ENCODE peak calls at places on chromosomes 5 and 9, in four cellular contexts. One of them, this sample, is unnamed.

GRCh38 chr5:166370928-166371690 is 1920.3 kb upstream of the WWC1 start:
- DNase-seq in SK-N-SH: no peak
- DNase-seq in GM12878: no peak
- DNase-seq in HCT116: no peak
- DNase-seq in this sample: no peak

GRCh38 chr9:127921592-127922120 is 4.8 kb upstream of the ST6GALNAC4 start:
- DNase-seq in GM12878: no peak
- DNase-seq in SK-N-SH: peak
- DNase-seq in HCT116: no peak
- DNase-seq in this sample: peak

GRCh38 chr9:106697799-106698591 is 165.0 kb upstream of the ZNF462 start:
- DNase-seq in HCT116: no peak
- DNase-seq in SK-N-SH: peak
- DNase-seq in GM12878: no peak
- DNase-seq in this sample: peak

GRCh38 chr5:10021248-10021647 is 228.4 kb downstream of the ATPSCKMT start:
- DNase-seq in HCT116: no peak
- DNase-seq in GM12878: no peak
- DNase-seq in SK-N-SH: no peak
- DNase-seq in this sample: no peak

GRCh38 chr9:3939820-3940219 is 360.0 kb downstream of the GLIS3 start:
- DNase-seq in GM12878: no peak
- DNase-seq in SK-N-SH: no peak
- DNase-seq in HCT116: no peak
- DNase-seq in this sample: no peak

GRCh38 chr5:14574124-14574523 is 7.5 kb upstream of the OTULINL start:
- DNase-seq in GM12878: no peak
- DNase-seq in SK-N-SH: no peak
- DNase-seq in HCT116: no peak
- DNase-seq in this sample: no peak

GRCh38 chr9:97794666-97795065 is 58.4 kb upstream of the FOXE1 start:
- DNase-seq in HCT116: no peak
- DNase-seq in SK-N-SH: no peak
- DNase-seq in GM12878: no peak
- DNase-seq in this sample: no peak

GRCh38 chr5:138757061-138757776 is 4.0 kb downstream of the CTNNA1 start:
- DNase-seq in GM12878: no peak
- DNase-seq in SK-N-SH: no peak
- DNase-seq in HCT116: no peak
- DNase-seq in this sample: no peak

GRCh38 chr9:124685217-124685616 is 85.9 kb downstream of the NR6A1 start:
- DNase-seq in SK-N-SH: no peak
- DNase-seq in GM12878: no peak
- DNase-seq in HCT116: no peak
- DNase-seq in this sample: no peak

GRCh38 chr9:19998153-19998552 is 209.3 kb upstream of the SLC24A2 start:
- DNase-seq in GM12878: peak
- DNase-seq in SK-N-SH: no peak
- DNase-seq in HCT116: peak
- DNase-seq in this sample: no peak

GRCh38 chr9:4548796-4549725 is 58.8 kb downstream of the SLC1A1 start:
- DNase-seq in SK-N-SH: peak
- DNase-seq in GM12878: no peak
- DNase-seq in HCT116: no peak
- DNase-seq in this sample: no peak

GRCh38 chr5:180170111-180170809 is 38.8 kb downstream of the RASGEF1C start:
- DNase-seq in HCT116: no peak
- DNase-seq in GM12878: no peak
- DNase-seq in SK-N-SH: no peak
- DNase-seq in this sample: no peak

GRCh38 chr5:54902817-54903473 is 82.4 kb downstream of the ESM1 start:
- DNase-seq in GM12878: peak
- DNase-seq in HCT116: no peak
- DNase-seq in SK-N-SH: no peak
- DNase-seq in this sample: no peak

GRCh38 chr5:73304381-73304780 is 131.4 kb downstream of the TMEM174 start:
- DNase-seq in HCT116: no peak
- DNase-seq in GM12878: no peak
- DNase-seq in SK-N-SH: no peak
- DNase-seq in this sample: no peak

GRCh38 chr9:7117676-7118561 is 360.1 kb downstream of the KDM4C start:
- DNase-seq in SK-N-SH: no peak
- DNase-seq in HCT116: no peak
- DNase-seq in GM12878: peak
- DNase-seq in this sample: no peak

GRCh38 chr5:151467576-151467975 is 20.2 kb downstream of the SLC36A1 start:
- DNase-seq in HCT116: no peak
- DNase-seq in GM12878: no peak
- DNase-seq in SK-N-SH: no peak
- DNase-seq in this sample: no peak

GRCh38 chr5:140109050-140109817 is 4.7 kb upstream of the PURA start:
- DNase-seq in SK-N-SH: no peak
- DNase-seq in HCT116: no peak
- DNase-seq in GM12878: no peak
- DNase-seq in this sample: no peak

GRCh38 chr5:66945389-66946349 is 250.9 kb downstream of the CD180 start:
- DNase-seq in HCT116: no peak
- DNase-seq in GM12878: no peak
- DNase-seq in SK-N-SH: no peak
- DNase-seq in this sample: no peak

GRCh38 chr9:81146684-81147337 is 542.5 kb downstream of the TLE1 start:
- DNase-seq in HCT116: no peak
- DNase-seq in SK-N-SH: no peak
- DNase-seq in GM12878: no peak
- DNase-seq in this sample: no peak

GRCh38 chr5:63145167-63145566 is 566.5 kb downstream of the LRRC70 start:
- DNase-seq in HCT116: no peak
- DNase-seq in SK-N-SH: no peak
- DNase-seq in GM12878: no peak
- DNase-seq in this sample: no peak

GRCh38 chr9:124695280-124695890 is 75.7 kb downstream of the NR6A1 start:
- DNase-seq in GM12878: no peak
- DNase-seq in SK-N-SH: no peak
- DNase-seq in HCT116: no peak
- DNase-seq in this sample: no peak

GRCh38 chr9:132412089-132412488 is 2.1 kb downstream of the CFAP77 start:
- DNase-seq in GM12878: no peak
- DNase-seq in SK-N-SH: peak
- DNase-seq in HCT116: peak
- DNase-seq in this sample: no peak

GRCh38 chr5:134432677-134433359 is 21.1 kb upstream of the CDKN2AIPNL start:
- DNase-seq in HCT116: no peak
- DNase-seq in SK-N-SH: no peak
- DNase-seq in GM12878: no peak
- DNase-seq in this sample: no peak

GRCh38 chr9:17837931-17838330 is 259.1 kb downstream of the SH3GL2 start:
- DNase-seq in GM12878: no peak
- DNase-seq in SK-N-SH: no peak
- DNase-seq in HCT116: no peak
- DNase-seq in this sample: no peak

GRCh38 chr9:109817146-109817845 is 37.3 kb downstream of the PALM2AKAP2 start:
- DNase-seq in GM12878: no peak
- DNase-seq in SK-N-SH: no peak
- DNase-seq in HCT116: no peak
- DNase-seq in this sample: no peak

GRCh38 chr9:13719410-13719809 is 439.9 kb upstream of the MPDZ start:
- DNase-seq in HCT116: no peak
- DNase-seq in SK-N-SH: no peak
- DNase-seq in GM12878: no peak
- DNase-seq in this sample: peak

GRCh38 chr5:53249529-53249928 is 140.0 kb upstream of the MOCS2 start:
- DNase-seq in GM12878: no peak
- DNase-seq in HCT116: no peak
- DNase-seq in SK-N-SH: peak
- DNase-seq in this sample: no peak

GRCh38 chr9:138072897-138073296 is 195.3 kb downstream of the CACNA1B start:
- DNase-seq in SK-N-SH: peak
- DNase-seq in GM12878: no peak
- DNase-seq in HCT116: no peak
- DNase-seq in this sample: no peak

GRCh38 chr5:141665995-141666940 is 15.1 kb upstream of the FCHSD1 start:
- DNase-seq in GM12878: no peak
- DNase-seq in SK-N-SH: no peak
- DNase-seq in HCT116: no peak
- DNase-seq in this sample: no peak

GRCh38 chr5:141663506-141663905 is 12.3 kb upstream of the FCHSD1 start:
- DNase-seq in GM12878: no peak
- DNase-seq in SK-N-SH: no peak
- DNase-seq in HCT116: no peak
- DNase-seq in this sample: no peak

GRCh38 chr5:141662028-141662427 is 10.8 kb upstream of the FCHSD1 start:
- DNase-seq in SK-N-SH: no peak
- DNase-seq in GM12878: no peak
- DNase-seq in HCT116: no peak
- DNase-seq in this sample: no peak

GRCh38 chr5:141668601-141669265 is 13.3 kb downstream of the ARAP3 start:
- DNase-seq in SK-N-SH: no peak
- DNase-seq in HCT116: no peak
- DNase-seq in GM12878: no peak
- DNase-seq in this sample: no peak

DNA sequence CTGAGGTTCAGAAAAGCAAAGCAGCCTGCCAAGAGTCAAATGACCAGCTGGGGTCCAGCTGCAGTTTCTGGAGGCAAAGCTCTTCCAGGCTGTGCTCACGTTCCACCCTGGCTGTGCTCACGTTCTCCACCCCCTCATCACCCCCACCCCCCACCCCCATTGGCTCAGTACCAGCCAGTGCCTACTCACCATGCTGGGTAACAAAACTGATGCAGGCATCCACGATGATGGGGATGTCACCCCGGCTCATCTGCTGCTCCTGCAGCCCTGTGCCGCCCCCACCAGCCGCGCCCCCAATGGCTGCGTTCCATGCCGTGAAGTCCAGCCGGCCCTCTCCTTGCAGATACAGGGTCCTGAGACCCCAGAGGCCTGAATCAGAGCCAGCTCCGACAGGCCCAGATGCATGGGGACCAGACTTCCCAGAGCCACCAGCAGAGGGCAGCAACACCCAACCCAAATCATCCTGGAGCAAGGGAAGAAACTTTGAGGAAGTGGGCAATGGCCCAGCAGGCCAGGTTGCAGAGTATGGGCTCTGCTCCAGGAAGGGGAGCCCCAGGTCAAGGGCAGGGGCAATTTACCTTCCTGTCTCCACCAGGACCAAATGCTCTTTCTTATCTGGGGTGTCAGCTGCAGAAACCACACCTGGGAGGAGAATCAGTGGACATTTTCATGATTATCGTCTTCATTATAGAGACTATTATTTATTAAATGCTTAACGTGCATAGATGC is 13.7 kb upstream of the FCHSD1 start:
- DNase-seq in SK-N-SH: peak
- DNase-seq in GM12878: peak
- DNase-seq in HCT116: peak
- DNase-seq in this sample: peak
- TF ChIP-seq JUND in SK-N-SH: no peak
- TF ChIP-seq JUND in GM12878: no peak
- TF ChIP-seq JUND in HCT116: no peak
- TF ChIP-seq JUND in this sample: no peak

DNA sequence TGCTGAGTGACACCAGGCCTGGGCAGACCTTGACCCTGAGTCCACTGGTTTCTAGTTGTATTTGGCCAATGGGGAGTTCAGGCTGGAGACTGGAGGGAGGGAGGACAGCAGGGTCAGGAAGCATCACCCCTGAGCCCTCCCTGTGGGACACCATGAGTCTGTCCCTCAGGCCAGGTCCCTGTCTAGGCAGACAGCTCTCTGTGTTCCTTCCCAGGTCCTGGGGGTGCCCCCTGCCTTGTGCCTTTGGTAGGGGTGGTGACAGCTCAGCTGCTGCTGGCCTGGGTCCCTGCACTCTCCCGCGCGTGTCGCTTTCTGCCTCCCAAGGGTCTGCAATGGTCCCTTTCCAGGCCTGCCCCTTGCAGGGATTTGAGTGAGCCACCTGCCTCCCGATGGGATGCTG is 125.5 kb downstream of the OLFM1 start:
- DNase-seq in SK-N-SH: no peak
- DNase-seq in GM12878: no peak
- DNase-seq in HCT116: no peak
- DNase-seq in this sample: no peak
- TF ChIP-seq JUND in SK-N-SH: no peak
- TF ChIP-seq JUND in GM12878: no peak
- TF ChIP-seq JUND in HCT116: no peak
- TF ChIP-seq JUND in this sample: no peak

GRCh38 chr5:98679963-98680362 is 93.5 kb upstream of the RGMB start:
- DNase-seq in SK-N-SH: no peak
- DNase-seq in GM12878: no peak
- DNase-seq in HCT116: no peak
- DNase-seq in this sample: no peak
- TF ChIP-seq JUND in SK-N-SH: no peak
- TF ChIP-seq JUND in GM12878: no peak
- TF ChIP-seq JUND in HCT116: no peak
- TF ChIP-seq JUND in this sample: no peak

GRCh38 chr5:135651156-135651555 is 72.4 kb upstream of the CXCL14 start:
- DNase-seq in HCT116: peak
- DNase-seq in SK-N-SH: no peak
- DNase-seq in GM12878: no peak
- DNase-seq in this sample: no peak
- TF ChIP-seq JUND in HCT116: no peak
- TF ChIP-seq JUND in SK-N-SH: no peak
- TF ChIP-seq JUND in GM12878: no peak
- TF ChIP-seq JUND in this sample: no peak

DNA sequence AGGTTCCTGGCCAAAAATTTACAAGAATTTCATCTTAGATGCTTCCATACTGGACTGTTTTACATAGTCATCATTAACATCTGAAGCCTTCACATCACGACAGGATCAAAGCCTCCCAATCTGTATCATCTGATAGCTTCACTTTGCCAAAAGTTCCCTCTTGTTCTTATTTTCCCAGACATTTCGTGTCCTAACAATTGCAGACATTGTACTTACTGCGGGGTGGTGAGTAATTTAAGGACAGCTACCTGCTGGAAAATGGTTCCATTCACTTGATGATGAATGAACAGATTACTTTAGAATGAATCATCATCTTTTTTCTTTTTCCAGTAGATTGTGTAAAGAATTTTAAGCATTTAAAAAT is 377.1 kb downstream of the KIAA0825 start:
- DNase-seq in GM12878: no peak
- DNase-seq in HCT116: peak
- DNase-seq in SK-N-SH: no peak
- DNase-seq in this sample: no peak
- TF ChIP-seq JUND in GM12878: no peak
- TF ChIP-seq JUND in HCT116: peak
- TF ChIP-seq JUND in SK-N-SH: peak
- TF ChIP-seq JUND in this sample: no peak